ENCODE peak calls at places on chromosomes 1 and 21, in ten cellular contexts. One of them, this sample, is unnamed. For H3K27me3, the result is how much of the 10 kb centered on the place peaks cover.

GRCh38 chr21:38930838-38931237 is 125.1 kb downstream of the ETS2 start:
- DNase-seq in upper lobe of right lung: no peak
- DNase-seq in endothelial cell of umbilical vein: no peak
- DNase-seq in CD8-positive, alpha-beta memory T cell: no peak
- DNase-seq in cardiac muscle cell: peak
- DNase-seq in MM.1S: no peak
- DNase-seq in dorsolateral prefrontal cortex: no peak
- DNase-seq in pancreas: no peak
- DNase-seq in effector memory CD4-positive, alpha-beta T cell: no peak
- DNase-seq in GM23248: peak
- DNase-seq in this sample: no peak

GRCh38 chr21:28822882-28823335 is 169.8 kb downstream of the LTN1 start:
- DNase-seq in CD8-positive, alpha-beta memory T cell: no peak
- DNase-seq in upper lobe of right lung: no peak
- DNase-seq in pancreas: no peak
- DNase-seq in MM.1S: no peak
- DNase-seq in dorsolateral prefrontal cortex: no peak
- DNase-seq in cardiac muscle cell: peak
- DNase-seq in endothelial cell of umbilical vein: peak
- DNase-seq in GM23248: peak
- DNase-seq in effector memory CD4-positive, alpha-beta T cell: no peak
- DNase-seq in this sample: no peak

GRCh38 chr1:50175711-50176562 is 67.2 kb downstream of the ELAVL4 start:
- DNase-seq in effector memory CD4-positive, alpha-beta T cell: no peak
- DNase-seq in dorsolateral prefrontal cortex: no peak
- DNase-seq in CD8-positive, alpha-beta memory T cell: no peak
- DNase-seq in GM23248: no peak
- DNase-seq in upper lobe of right lung: no peak
- DNase-seq in endothelial cell of umbilical vein: no peak
- DNase-seq in pancreas: no peak
- DNase-seq in MM.1S: peak
- DNase-seq in cardiac muscle cell: no peak
- DNase-seq in this sample: no peak

GRCh38 chr1:27109103-27109822 is 45.7 kb downstream of the SLC9A1 start:
- DNase-seq in CD8-positive, alpha-beta memory T cell: no peak
- DNase-seq in cardiac muscle cell: peak
- DNase-seq in endothelial cell of umbilical vein: no peak
- DNase-seq in effector memory CD4-positive, alpha-beta T cell: no peak
- DNase-seq in MM.1S: no peak
- DNase-seq in GM23248: peak
- DNase-seq in dorsolateral prefrontal cortex: no peak
- DNase-seq in upper lobe of right lung: peak
- DNase-seq in pancreas: no peak
- DNase-seq in this sample: no peak

GRCh38 chr1:168465942-168466702 is 77.7 kb downstream of the XCL2 start:
- DNase-seq in GM23248: no peak
- DNase-seq in pancreas: no peak
- DNase-seq in cardiac muscle cell: peak
- DNase-seq in effector memory CD4-positive, alpha-beta T cell: no peak
- DNase-seq in CD8-positive, alpha-beta memory T cell: peak
- DNase-seq in endothelial cell of umbilical vein: no peak
- DNase-seq in dorsolateral prefrontal cortex: no peak
- DNase-seq in upper lobe of right lung: no peak
- DNase-seq in MM.1S: peak
- DNase-seq in this sample: peak

GRCh38 chr1:15411593-15412487 is 2.2 kb downstream of the EFHD2 start:
- DNase-seq in endothelial cell of umbilical vein: peak
- DNase-seq in GM23248: peak
- DNase-seq in cardiac muscle cell: peak
- DNase-seq in CD8-positive, alpha-beta memory T cell: peak
- DNase-seq in effector memory CD4-positive, alpha-beta T cell: no peak
- DNase-seq in pancreas: peak
- DNase-seq in dorsolateral prefrontal cortex: no peak
- DNase-seq in upper lobe of right lung: peak
- DNase-seq in MM.1S: no peak
- DNase-seq in this sample: peak

GRCh38 chr1:111851552-111851951 is 95.9 kb downstream of the DDX20 start:
- DNase-seq in pancreas: no peak
- DNase-seq in MM.1S: no peak
- DNase-seq in endothelial cell of umbilical vein: no peak
- DNase-seq in GM23248: no peak
- DNase-seq in effector memory CD4-positive, alpha-beta T cell: no peak
- DNase-seq in CD8-positive, alpha-beta memory T cell: no peak
- DNase-seq in cardiac muscle cell: no peak
- DNase-seq in dorsolateral prefrontal cortex: no peak
- DNase-seq in upper lobe of right lung: no peak
- DNase-seq in this sample: no peak

GRCh38 chr1:39659538-39659937 is 12.4 kb downstream of the NT5C1A start:
- DNase-seq in pancreas: no peak
- DNase-seq in CD8-positive, alpha-beta memory T cell: no peak
- DNase-seq in MM.1S: no peak
- DNase-seq in cardiac muscle cell: no peak
- DNase-seq in endothelial cell of umbilical vein: no peak
- DNase-seq in dorsolateral prefrontal cortex: no peak
- DNase-seq in effector memory CD4-positive, alpha-beta T cell: no peak
- DNase-seq in GM23248: no peak
- DNase-seq in upper lobe of right lung: no peak
- DNase-seq in this sample: no peak

GRCh38 chr21:26844258-26845065 is 747 bp downstream of the ADAMTS1 start:
- DNase-seq in CD8-positive, alpha-beta memory T cell: no peak
- DNase-seq in cardiac muscle cell: peak
- DNase-seq in dorsolateral prefrontal cortex: peak
- DNase-seq in endothelial cell of umbilical vein: peak
- DNase-seq in pancreas: peak
- DNase-seq in upper lobe of right lung: peak
- DNase-seq in MM.1S: peak
- DNase-seq in GM23248: peak
- DNase-seq in effector memory CD4-positive, alpha-beta T cell: no peak
- DNase-seq in this sample: no peak

GRCh38 chr21:39011911-39012310 is 171.3 kb downstream of the PSMG1 start:
- DNase-seq in dorsolateral prefrontal cortex: no peak
- DNase-seq in effector memory CD4-positive, alpha-beta T cell: no peak
- DNase-seq in MM.1S: no peak
- DNase-seq in cardiac muscle cell: no peak
- DNase-seq in CD8-positive, alpha-beta memory T cell: no peak
- DNase-seq in pancreas: no peak
- DNase-seq in upper lobe of right lung: no peak
- DNase-seq in endothelial cell of umbilical vein: no peak
- DNase-seq in GM23248: no peak
- DNase-seq in this sample: no peak

GRCh38 chr1:200207711-200208126 is 180.2 kb downstream of the NR5A2 start:
- DNase-seq in effector memory CD4-positive, alpha-beta T cell: no peak
- DNase-seq in endothelial cell of umbilical vein: no peak
- DNase-seq in dorsolateral prefrontal cortex: no peak
- DNase-seq in MM.1S: peak
- DNase-seq in upper lobe of right lung: no peak
- DNase-seq in pancreas: no peak
- DNase-seq in GM23248: peak
- DNase-seq in CD8-positive, alpha-beta memory T cell: no peak
- DNase-seq in cardiac muscle cell: no peak
- DNase-seq in this sample: peak

GRCh38 chr1:30331415-30332065 is 391.8 kb downstream of the MATN1 start:
- DNase-seq in pancreas: no peak
- DNase-seq in GM23248: no peak
- DNase-seq in dorsolateral prefrontal cortex: no peak
- DNase-seq in CD8-positive, alpha-beta memory T cell: no peak
- DNase-seq in effector memory CD4-positive, alpha-beta T cell: no peak
- DNase-seq in upper lobe of right lung: no peak
- DNase-seq in cardiac muscle cell: no peak
- DNase-seq in MM.1S: no peak
- DNase-seq in endothelial cell of umbilical vein: no peak
- DNase-seq in this sample: no peak

GRCh38 chr1:154608522-154609294 is 722 bp upstream of the ADAR start:
- DNase-seq in endothelial cell of umbilical vein: peak
- DNase-seq in upper lobe of right lung: no peak
- DNase-seq in dorsolateral prefrontal cortex: peak
- DNase-seq in GM23248: peak
- DNase-seq in effector memory CD4-positive, alpha-beta T cell: peak
- DNase-seq in CD8-positive, alpha-beta memory T cell: peak
- DNase-seq in MM.1S: peak
- DNase-seq in pancreas: peak
- DNase-seq in cardiac muscle cell: peak
- DNase-seq in this sample: peak

GRCh38 chr1:241630476-241630875 is 9.7 kb downstream of the CHML start:
- DNase-seq in upper lobe of right lung: no peak
- DNase-seq in pancreas: no peak
- DNase-seq in effector memory CD4-positive, alpha-beta T cell: no peak
- DNase-seq in dorsolateral prefrontal cortex: no peak
- DNase-seq in endothelial cell of umbilical vein: no peak
- DNase-seq in CD8-positive, alpha-beta memory T cell: no peak
- DNase-seq in cardiac muscle cell: no peak
- DNase-seq in GM23248: no peak
- DNase-seq in MM.1S: no peak
- DNase-seq in this sample: no peak

GRCh38 chr1:91759076-91759475 is 126.9 kb downstream of the TGFBR3 start:
- DNase-seq in CD8-positive, alpha-beta memory T cell: no peak
- DNase-seq in upper lobe of right lung: no peak
- DNase-seq in pancreas: no peak
- DNase-seq in effector memory CD4-positive, alpha-beta T cell: no peak
- DNase-seq in cardiac muscle cell: no peak
- DNase-seq in GM23248: no peak
- DNase-seq in endothelial cell of umbilical vein: no peak
- DNase-seq in MM.1S: no peak
- DNase-seq in dorsolateral prefrontal cortex: no peak
- DNase-seq in this sample: no peak
- H3K27ac ChIP-seq in CD8-positive, alpha-beta memory T cell: no peak
- H3K27ac ChIP-seq in upper lobe of right lung: no peak
- H3K27ac ChIP-seq in pancreas: no peak
- H3K27ac ChIP-seq in effector memory CD4-positive, alpha-beta T cell: no peak
- H3K27ac ChIP-seq in cardiac muscle cell: no peak
- H3K27ac ChIP-seq in GM23248: no peak
- H3K27ac ChIP-seq in endothelial cell of umbilical vein: no peak
- H3K27ac ChIP-seq in MM.1S: no peak
- H3K27ac ChIP-seq in dorsolateral prefrontal cortex: no peak
- H3K27ac ChIP-seq in this sample: no peak

GRCh38 chr1:46546210-46546609 is 5.2 kb downstream of the KNCN start:
- DNase-seq in CD8-positive, alpha-beta memory T cell: no peak
- DNase-seq in dorsolateral prefrontal cortex: no peak
- DNase-seq in pancreas: no peak
- DNase-seq in upper lobe of right lung: no peak
- DNase-seq in cardiac muscle cell: no peak
- DNase-seq in endothelial cell of umbilical vein: no peak
- DNase-seq in MM.1S: no peak
- DNase-seq in GM23248: no peak
- DNase-seq in effector memory CD4-positive, alpha-beta T cell: no peak
- DNase-seq in this sample: no peak
- H3K27me3 ChIP-seq in CD8-positive, alpha-beta memory T cell: under half
- H3K27me3 ChIP-seq in dorsolateral prefrontal cortex: under half
- H3K27me3 ChIP-seq in pancreas: under half
- H3K27me3 ChIP-seq in upper lobe of right lung: under half
- H3K27me3 ChIP-seq in cardiac muscle cell: half or more
- H3K27me3 ChIP-seq in endothelial cell of umbilical vein: half or more
- H3K27me3 ChIP-seq in MM.1S: under half
- H3K27me3 ChIP-seq in GM23248: half or more
- H3K27me3 ChIP-seq in effector memory CD4-positive, alpha-beta T cell: under half
- H3K27me3 ChIP-seq in this sample: under half

GRCh38 chr1:205680073-205680851 is at the start of gene SLC45A3:
- DNase-seq in upper lobe of right lung: peak
- DNase-seq in MM.1S: peak
- DNase-seq in GM23248: peak
- DNase-seq in dorsolateral prefrontal cortex: peak
- DNase-seq in pancreas: peak
- DNase-seq in effector memory CD4-positive, alpha-beta T cell: no peak
- DNase-seq in cardiac muscle cell: no peak
- DNase-seq in endothelial cell of umbilical vein: no peak
- DNase-seq in CD8-positive, alpha-beta memory T cell: no peak
- DNase-seq in this sample: peak

GRCh38 chr1:205676002-205676401 is 4.3 kb downstream of the SLC45A3 start:
- DNase-seq in GM23248: no peak
- DNase-seq in CD8-positive, alpha-beta memory T cell: no peak
- DNase-seq in upper lobe of right lung: no peak
- DNase-seq in effector memory CD4-positive, alpha-beta T cell: no peak
- DNase-seq in MM.1S: no peak
- DNase-seq in pancreas: no peak
- DNase-seq in endothelial cell of umbilical vein: no peak
- DNase-seq in cardiac muscle cell: no peak
- DNase-seq in dorsolateral prefrontal cortex: no peak
- DNase-seq in this sample: no peak

GRCh38 chr1:205676597-205676996 is 3.7 kb downstream of the SLC45A3 start:
- DNase-seq in MM.1S: no peak
- DNase-seq in effector memory CD4-positive, alpha-beta T cell: no peak
- DNase-seq in dorsolateral prefrontal cortex: peak
- DNase-seq in GM23248: no peak
- DNase-seq in pancreas: no peak
- DNase-seq in endothelial cell of umbilical vein: no peak
- DNase-seq in upper lobe of right lung: no peak
- DNase-seq in CD8-positive, alpha-beta memory T cell: no peak
- DNase-seq in cardiac muscle cell: no peak
- DNase-seq in this sample: no peak

GRCh38 chr1:205677152-205677551 is 3.2 kb downstream of the SLC45A3 start:
- DNase-seq in effector memory CD4-positive, alpha-beta T cell: no peak
- DNase-seq in MM.1S: no peak
- DNase-seq in upper lobe of right lung: no peak
- DNase-seq in cardiac muscle cell: no peak
- DNase-seq in pancreas: no peak
- DNase-seq in GM23248: no peak
- DNase-seq in dorsolateral prefrontal cortex: no peak
- DNase-seq in endothelial cell of umbilical vein: no peak
- DNase-seq in CD8-positive, alpha-beta memory T cell: no peak
- DNase-seq in this sample: no peak

GRCh38 chr1:205678286-205679111 is 1.8 kb downstream of the SLC45A3 start:
- DNase-seq in upper lobe of right lung: no peak
- DNase-seq in effector memory CD4-positive, alpha-beta T cell: no peak
- DNase-seq in MM.1S: no peak
- DNase-seq in cardiac muscle cell: peak
- DNase-seq in dorsolateral prefrontal cortex: no peak
- DNase-seq in GM23248: peak
- DNase-seq in endothelial cell of umbilical vein: peak
- DNase-seq in pancreas: no peak
- DNase-seq in CD8-positive, alpha-beta memory T cell: no peak
- DNase-seq in this sample: no peak
- H3K27ac ChIP-seq in upper lobe of right lung: peak
- H3K27ac ChIP-seq in effector memory CD4-positive, alpha-beta T cell: no peak
- H3K27ac ChIP-seq in MM.1S: no peak
- H3K27ac ChIP-seq in cardiac muscle cell: peak
- H3K27ac ChIP-seq in dorsolateral prefrontal cortex: peak
- H3K27ac ChIP-seq in GM23248: no peak
- H3K27ac ChIP-seq in endothelial cell of umbilical vein: peak
- H3K27ac ChIP-seq in pancreas: no peak
- H3K27ac ChIP-seq in CD8-positive, alpha-beta memory T cell: peak
- H3K27ac ChIP-seq in this sample: no peak

GRCh38 chr1:227999056-227999930 is 7.5 kb upstream of the WNT3A start:
- DNase-seq in endothelial cell of umbilical vein: peak
- DNase-seq in upper lobe of right lung: peak
- DNase-seq in dorsolateral prefrontal cortex: no peak
- DNase-seq in GM23248: peak
- DNase-seq in cardiac muscle cell: peak
- DNase-seq in MM.1S: peak
- DNase-seq in effector memory CD4-positive, alpha-beta T cell: peak
- DNase-seq in pancreas: peak
- DNase-seq in CD8-positive, alpha-beta memory T cell: peak
- DNase-seq in this sample: peak
- H3K27me3 ChIP-seq in endothelial cell of umbilical vein: under half
- H3K27me3 ChIP-seq in upper lobe of right lung: under half
- H3K27me3 ChIP-seq in dorsolateral prefrontal cortex: under half
- H3K27me3 ChIP-seq in GM23248: under half
- H3K27me3 ChIP-seq in cardiac muscle cell: under half
- H3K27me3 ChIP-seq in MM.1S: under half
- H3K27me3 ChIP-seq in effector memory CD4-positive, alpha-beta T cell: under half
- H3K27me3 ChIP-seq in pancreas: under half
- H3K27me3 ChIP-seq in CD8-positive, alpha-beta memory T cell: under half
- H3K27me3 ChIP-seq in this sample: under half